ENCODE peak calls at places on chromosomes 16 and 17, in four cellular contexts. One of them, this sample, is unnamed.

GRCh38 chr17:53749178-53749577 is 73.5 kb upstream of the KIF2B start:
- DNase-seq in HEK293T: no peak
- DNase-seq in left ventricle myocardium inferior: no peak
- DNase-seq in NCI-H1092 treated with DMSO at 0.1 percent for 48 hours: no peak
- DNase-seq in this sample: no peak

GRCh38 chr16:55014022-55014421 is 83.4 kb downstream of the IRX5 start:
- DNase-seq in HEK293T: no peak
- DNase-seq in left ventricle myocardium inferior: no peak
- DNase-seq in NCI-H1092 treated with DMSO at 0.1 percent for 48 hours: no peak
- DNase-seq in this sample: no peak

GRCh38 chr17:81294512-81295030 is 536 bp downstream of the SLC38A10 start:
- DNase-seq in NCI-H1092 treated with DMSO at 0.1 percent for 48 hours: no peak
- DNase-seq in left ventricle myocardium inferior: peak
- DNase-seq in HEK293T: peak
- DNase-seq in this sample: no peak

GRCh38 chr16:64657316-64658011 is 464.4 kb downstream of the CDH11 start:
- DNase-seq in NCI-H1092 treated with DMSO at 0.1 percent for 48 hours: no peak
- DNase-seq in left ventricle myocardium inferior: no peak
- DNase-seq in HEK293T: no peak
- DNase-seq in this sample: no peak

GRCh38 chr17:77566151-77566550 is 392.4 kb upstream of the TNRC6C start:
- DNase-seq in NCI-H1092 treated with DMSO at 0.1 percent for 48 hours: no peak
- DNase-seq in HEK293T: no peak
- DNase-seq in left ventricle myocardium inferior: no peak
- DNase-seq in this sample: no peak

GRCh38 chr16:28569011-28569410 is 15.3 kb downstream of the SGF29 start:
- DNase-seq in HEK293T: no peak
- DNase-seq in NCI-H1092 treated with DMSO at 0.1 percent for 48 hours: no peak
- DNase-seq in left ventricle myocardium inferior: no peak
- DNase-seq in this sample: no peak

GRCh38 chr17:71055128-71055527 is 885.8 kb downstream of the KCNJ2 start:
- DNase-seq in HEK293T: no peak
- DNase-seq in left ventricle myocardium inferior: no peak
- DNase-seq in NCI-H1092 treated with DMSO at 0.1 percent for 48 hours: no peak
- DNase-seq in this sample: no peak

GRCh38 chr17:79681101-79681621 is 49.6 kb upstream of the ENPP7 start:
- DNase-seq in HEK293T: no peak
- DNase-seq in NCI-H1092 treated with DMSO at 0.1 percent for 48 hours: no peak
- DNase-seq in left ventricle myocardium inferior: peak
- DNase-seq in this sample: no peak

GRCh38 chr17:20994779-20995149 is 48.0 kb downstream of the USP22 start:
- DNase-seq in NCI-H1092 treated with DMSO at 0.1 percent for 48 hours: no peak
- DNase-seq in left ventricle myocardium inferior: no peak
- DNase-seq in HEK293T: no peak
- DNase-seq in this sample: no peak